ENCODE peak calls at places on chromosomes 3 and 15, in nine cellular contexts. W is cardiac muscle cell; R is aorta; X is hepatocyte; V is IMR-90; N is body of pancreas; E is PC-9; Y is RWPE2; F is CD4-positive, alpha-beta memory T cell. B is an unnamed sample.

GRCh38 chr3:48119495-48120193 is 68.6 kb downstream of the CDC25A start:
- DNase-seq in W (peak; percentile 75), R (no peak), X (no peak), V (peak; percentile 55), N (peak; percentile 23), E (no peak), Y (no peak), F (no peak), B (no peak)

GRCh38 chr3:167078070-167078622 is 302.0 kb downstream of the ZBBX start:
- DNase-seq in W (no peak), R (no peak), X (no peak), V (no peak), N (no peak), E (no peak), Y (no peak), F (no peak), B (no peak)

GRCh38 chr3:142218703-142219102 is 6.7 kb downstream of the GK5 start:
- DNase-seq in W (no peak), R (no peak), X (no peak), V (peak; percentile 16), N (no peak), E (no peak), Y (no peak), F (no peak), B (no peak)

GRCh38 chr3:174957081-174957480 is 97.9 kb downstream of the NAALADL2 start:
- DNase-seq in W (no peak), R (no peak), X (no peak), V (peak; percentile 27), N (no peak), E (no peak), Y (no peak), F (no peak), B (no peak)

GRCh38 chr3:152436707-152437615 is 168.2 kb downstream of the MBNL1 start:
- DNase-seq in W (no peak), R (no peak), X (no peak), V (no peak), N (no peak), E (no peak), Y (no peak), F (no peak), B (no peak)

GRCh38 chr3:129412542-129413198 is 15.8 kb downstream of the EFCAB12 start:
- DNase-seq in W (peak; percentile 47), R (no peak), X (no peak), V (peak; percentile 88), N (no peak), E (no peak), Y (no peak), F (no peak), B (no peak)

GRCh38 chr15:80242132-80242769 is 9.8 kb downstream of the CTXND1 start:
- DNase-seq in W (peak; percentile 65), R (no peak), X (peak; percentile 38), V (peak; percentile 24), N (peak; percentile 24), E (no peak), Y (no peak), F (no peak), B (no peak)

GRCh38 chr3:128619146-128619890 is 31.3 kb downstream of the RPN1 start:
- DNase-seq in W (peak; percentile 77), R (no peak), X (no peak), V (peak; percentile 96), N (no peak), E (no peak), Y (no peak), F (no peak), B (no peak)

GRCh38 chr3:23952646-23953045 is 7.6 kb downstream of the NR1D2 start:
- DNase-seq in W (peak; percentile 45), R (no peak), X (no peak), V (no peak), N (no peak), E (no peak), Y (no peak), F (no peak), B (no peak)

GRCh38 chr3:147007736-147008245 is 398.6 kb downstream of the ZIC4 start:
- DNase-seq in W (no peak), R (no peak), X (no peak), V (no peak), N (no peak), E (no peak), Y (no peak), F (no peak), B (no peak)

GRCh38 chr3:148955544-148956346 is 35.6 kb upstream of the GYG1 start:
- DNase-seq in W (peak; percentile 94), R (no peak), X (peak; percentile 82), V (peak; percentile 95), N (peak; percentile 76), E (peak; percentile 50), Y (no peak), F (peak; percentile 43), B (no peak)

GRCh38 chr3:58973796-58974195 is 76.0 kb downstream of the CFAP20DC start:
- DNase-seq in W (peak; percentile 34), R (no peak), X (no peak), V (peak; percentile 79), N (no peak), E (no peak), Y (no peak), F (no peak), B (no peak)

GRCh38 chr3:141708367-141708766 is 29.7 kb upstream of the RNF7 start:
- DNase-seq in W (no peak), R (no peak), X (no peak), V (peak; percentile 6), N (no peak), E (no peak), Y (no peak), F (no peak), B (no peak)

GRCh38 chr3:94099311-94099710 is 36.5 kb downstream of the NSUN3 start:
- DNase-seq in W (peak; percentile 49), R (no peak), X (no peak), V (no peak), N (no peak), E (no peak), Y (no peak), F (no peak), B (no peak)

GRCh38 chr3:195182470-195182795 is 88.5 kb downstream of the XXYLT1 start:
- DNase-seq in W (peak; percentile 80), R (no peak), X (no peak), V (peak; percentile 81), N (no peak), E (no peak), Y (no peak), F (no peak), B (no peak)

GRCh38 chr3:195184716-195185421 is 86.1 kb downstream of the XXYLT1 start:
- DNase-seq in W (no peak), R (no peak), X (no peak), V (peak; percentile 26), N (no peak), E (no peak), Y (no peak), F (no peak), B (no peak)

GRCh38 chr3:195181781-195182469 is 89.0 kb downstream of the XXYLT1 start:
- DNase-seq in W (no peak), R (no peak), X (no peak), V (no peak), N (no peak), E (no peak), Y (no peak), F (no peak), B (no peak)

GRCh38 chr3:195181107-195181498 is 89.9 kb downstream of the XXYLT1 start:
- DNase-seq in W (no peak), R (no peak), X (no peak), V (no peak), N (no peak), E (no peak), Y (no peak), F (no peak), B (no peak)

DNA sequence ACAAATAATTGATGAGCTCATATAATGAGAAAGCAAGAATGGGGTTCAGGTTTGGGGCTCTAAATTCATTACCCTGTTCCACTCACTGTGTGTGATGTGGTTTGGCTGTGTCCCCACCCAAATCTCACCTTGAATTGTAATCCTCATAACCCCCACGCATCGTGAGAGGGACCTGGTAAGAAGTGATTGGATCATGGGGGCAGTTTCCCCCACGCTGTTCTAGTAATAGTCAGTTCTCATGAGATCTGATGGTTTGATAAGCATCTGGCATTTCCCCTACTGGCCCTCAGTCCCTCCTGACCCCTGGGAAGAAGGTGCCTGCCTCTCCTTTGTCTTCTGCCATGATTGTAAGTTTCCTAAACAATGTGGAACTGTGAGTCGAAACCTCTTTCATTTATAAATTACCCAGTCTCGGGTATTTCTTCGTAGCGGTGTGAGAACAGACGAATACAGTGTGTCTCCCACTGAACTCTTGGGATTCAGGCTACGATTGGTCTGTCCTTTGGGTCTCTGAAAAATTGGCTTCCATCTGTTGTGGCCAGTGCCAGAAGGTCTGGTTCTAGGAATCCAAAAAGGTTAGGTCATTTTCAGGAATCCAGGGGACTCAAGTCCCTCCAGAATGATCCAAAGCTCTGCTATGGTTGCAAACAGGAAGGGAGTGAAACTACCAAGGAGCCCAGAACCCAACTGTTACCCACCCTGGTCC is 87.7 kb downstream of the XXYLT1 start:
- DNase-seq in W (no peak), R (no peak), X (no peak), V (no peak), N (no peak), E (no peak), Y (no peak), F (no peak), B (no peak)
- H3K4me3 ChIP-seq in W (no peak overlapping the region), R (no peak overlapping the region), X (no peak overlapping the region), V (no peak overlapping the region), N (no peak overlapping the region), E (no peak overlapping the region), Y (no peak overlapping the region), F (peak overlapping the region; percentile 8), B (no peak overlapping the region)

GRCh38 chr3:109392293-109392692 is 54.9 kb upstream of the DPPA4 start:
- DNase-seq in W (no peak), R (no peak), X (no peak), V (no peak), N (no peak), E (no peak), Y (no peak), F (no peak), B (no peak)
- H3K4me1 ChIP-seq in W (peaks cover 3% of the 10 kb centered on the region), R (no peaks in the 10 kb centered on the region), X (no peaks in the 10 kb centered on the region), V (no peaks in the 10 kb centered on the region), N (no peaks in the 10 kb centered on the region), E (no peaks in the 10 kb centered on the region), Y (no peaks in the 10 kb centered on the region), F (no peaks in the 10 kb centered on the region), B (no peaks in the 10 kb centered on the region)

DNA sequence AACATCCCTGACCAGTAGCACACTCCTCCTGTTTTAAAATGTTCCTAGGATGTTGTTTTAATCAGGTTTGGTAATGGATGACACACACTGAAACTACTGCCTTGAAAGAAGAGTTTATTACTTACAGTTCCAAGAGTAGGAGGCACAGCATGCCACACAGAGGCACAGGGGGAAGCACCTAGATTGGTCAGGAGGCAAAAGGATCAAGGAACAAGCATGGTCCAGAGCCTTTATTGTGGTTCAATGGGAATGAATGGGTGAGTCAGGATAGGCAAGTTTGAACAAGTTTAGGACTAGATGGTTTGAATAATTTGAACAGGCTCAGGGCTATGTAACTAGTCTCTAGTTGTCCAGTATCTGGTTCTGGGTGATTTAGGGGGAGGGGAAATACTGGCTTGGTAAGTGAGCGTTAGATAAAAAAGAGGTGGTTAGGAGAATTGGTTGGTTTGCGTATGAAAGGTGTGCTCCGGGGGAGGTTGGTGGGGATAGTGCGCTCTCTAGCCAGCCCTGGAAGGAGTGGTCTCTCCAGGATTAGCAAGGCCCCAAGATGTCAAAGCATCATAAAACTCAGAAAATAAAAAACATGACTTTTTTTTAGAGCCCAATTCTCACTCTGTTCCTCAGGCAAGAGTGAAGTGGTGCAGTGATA is 35.1 kb downstream of the TMOD3 start:
- DNase-seq in W (no peak), R (no peak), X (no peak), V (peak; percentile 47), N (no peak), E (no peak), Y (peak; percentile 96), F (no peak), B (no peak)
- H3K4me3 ChIP-seq in W (no peak overlapping the region), R (no peak overlapping the region), X (no peak overlapping the region), V (no peak overlapping the region), N (no peak overlapping the region), E (no peak overlapping the region), Y (no peak overlapping the region), F (no peak overlapping the region), B (no peak overlapping the region)

GRCh38 chr15:92011611-92012367 is 158.3 kb downstream of the SLCO3A1 start:
- DNase-seq in W (peak; percentile 6), R (peak; percentile 83), X (no peak), V (no peak), N (no peak), E (peak; percentile 37), Y (no peak), F (peak; percentile 7), B (no peak)
- H3K4me1 ChIP-seq in W (peaks cover 25% of the 10 kb centered on the region), R (peaks cover 6% of the 10 kb centered on the region), X (no peaks in the 10 kb centered on the region), V (no peaks in the 10 kb centered on the region), N (peaks cover 10% of the 10 kb centered on the region), E (peaks cover 9% of the 10 kb centered on the region), Y (peaks cover 8% of the 10 kb centered on the region), F (peaks cover 51% of the 10 kb centered on the region), B (peaks cover 22% of the 10 kb centered on the region)

B was measured in CD8-positive, alpha-beta memory T cell.